ENCODE peak calls at places on chromosomes 11 and 22, in four cellular contexts. F, V, D and P are unnamed samples.

GRCh38 chr22:38707346-38707745 is 1.6 kb downstream of the GTPBP1 start:
- DNase-seq in D (no peak), V (no peak), F (peak; percentile 63), P (no peak)

GRCh38 chr11:116217006-116217405 is 555.8 kb downstream of the BUD13 start:
- DNase-seq in F (peak; percentile 69), D (no peak), V (peak; percentile 70), P (peak; percentile 33)

GRCh38 chr11:125429174-125429707 is 66.8 kb downstream of the FEZ1 start:
- DNase-seq in D (no peak), F (peak; percentile 80), V (peak; percentile 74), P (peak; percentile 85)

GRCh38 chr11:69353696-69354544 is 60.0 kb downstream of the MYEOV start:
- DNase-seq in V (no peak), F (peak; percentile 48), D (no peak), P (no peak)

GRCh38 chr22:24108073-24108472 is 73.2 kb upstream of the SUSD2 start:
- DNase-seq in V (no peak), F (no peak), D (no peak), P (no peak)

GRCh38 chr11:67126986-67127385 is 7.9 kb downstream of the KDM2A start:
- DNase-seq in D (no peak), V (no peak), F (no peak), P (no peak)

GRCh38 chr11:9169595-9170295 is 78.3 kb upstream of the SCUBE2 start:
- DNase-seq in V (no peak), F (no peak), D (no peak), P (no peak)

GRCh38 chr11:23155503-23155902 is 295.2 kb upstream of the CCDC179 start:
- DNase-seq in F (no peak), D (no peak), V (no peak), P (no peak)

GRCh38 chr11:1165256-1166041 is 7.7 kb downstream of the MUC5AC start:
- DNase-seq in V (no peak), D (no peak), F (no peak), P (no peak)

GRCh38 chr22:24507742-24508141 is 12.6 kb downstream of the UPB1 start:
- DNase-seq in F (no peak), D (no peak), V (peak; percentile 43), P (no peak)

GRCh38 chr11:86435711-86436110 is 61.0 kb downstream of the CCDC81 start:
- DNase-seq in V (no peak), D (no peak), F (no peak), P (no peak)

GRCh38 chr22:49212466-49212865 is 615.2 kb downstream of the BRD1 start:
- DNase-seq in D (no peak), V (no peak), F (no peak), P (no peak)

GRCh38 chr11:120061036-120061760 is 76.7 kb downstream of the TRIM29 start:
- DNase-seq in F (no peak), V (no peak), D (no peak), P (no peak)

GRCh38 chr11:44229664-44230063 is 80.3 kb downstream of the ALX4 start:
- DNase-seq in F (no peak), V (no peak), D (no peak), P (no peak)

GRCh38 chr22:46934172-46934745 is 171.8 kb downstream of the TBC1D22A start:
- DNase-seq in V (no peak), F (no peak), D (no peak), P (no peak)